ENCODE peak calls at places on chromosomes 3 and 15, in six cellular contexts. W is HepG2, U is K562, H is GM12878, V is H1, P is GM12892. Z is an unnamed sample.

GRCh38 chr15:37789392-37789776 is 145.1 kb upstream of the TMCO5A start:
- DNase-seq in W (no peak), U (no peak), H (no peak), V (no peak), P (no peak), Z (no peak)

GRCh38 chr3:163785693-163786092 is 1292.6 kb downstream of the SI start:
- DNase-seq in W (no peak), U (no peak), H (no peak), V (peak), P (no peak), Z (no peak)

GRCh38 chr3:119318871-119319270 is 24.7 kb downstream of the ARHGAP31 start:
- DNase-seq in W (no peak), U (no peak), H (no peak), V (no peak), P (no peak), Z (no peak)

GRCh38 chr3:29152379-29152778 is 128.5 kb upstream of the RBMS3 start:
- DNase-seq in W (no peak), U (no peak), H (no peak), V (no peak), P (no peak), Z (no peak)

GRCh38 chr3:184466413-184466960 is 86.6 kb downstream of the CHRD start:
- DNase-seq in W (no peak), U (no peak), H (no peak), V (no peak), P (no peak), Z (no peak)

GRCh38 chr3:51311055-51311454 is 74.0 kb upstream of the MANF start:
- DNase-seq in W (peak), U (peak), H (no peak), V (no peak), P (peak), Z (peak)

GRCh38 chr3:24829011-24829581 is 334.4 kb upstream of the THRB start:
- DNase-seq in W (no peak), U (peak), H (no peak), V (peak), P (no peak), Z (no peak)

GRCh38 chr3:120506828-120507774 is 56.3 kb upstream of the FSTL1 start:
- DNase-seq in W (peak), U (peak), H (no peak), V (peak), P (no peak), Z (peak)

GRCh38 chr3:104856743-104857142 is 510.0 kb upstream of the ALCAM start:
- DNase-seq in W (no peak), U (no peak), H (no peak), V (no peak), P (no peak), Z (no peak)

GRCh38 chr15:71781179-71781964 is 29.0 kb upstream of the NR2E3 start:
- DNase-seq in W (no peak), U (no peak), H (peak), V (no peak), P (no peak), Z (no peak)

GRCh38 chr15:91853968-91854943 is 748 bp downstream of the SLCO3A1 start:
- DNase-seq in W (no peak), U (no peak), H (no peak), V (peak), P (no peak), Z (no peak)

GRCh38 chr15:43877371-43877770 is 50.6 kb downstream of the WDR76 start:
- DNase-seq in W (peak), U (no peak), H (no peak), V (no peak), P (no peak), Z (no peak)

GRCh38 chr15:81511160-81511559 is 137.1 kb upstream of the TMC3 start:
- DNase-seq in W (no peak), U (no peak), H (no peak), V (no peak), P (no peak), Z (no peak)

GRCh38 chr15:95295905-95296618 is 1034.4 kb upstream of the NR2F2 start:
- DNase-seq in W (no peak), U (no peak), H (no peak), V (no peak), P (no peak), Z (no peak)

GRCh38 chr3:114418724-114419543 is 125.1 kb downstream of the TIGIT start:
- DNase-seq in W (peak), U (peak), H (no peak), V (no peak), P (no peak), Z (no peak)

GRCh38 chr3:99678023-99678422 is 39.6 kb downstream of the COL8A1 start:
- DNase-seq in W (no peak), U (no peak), H (no peak), V (no peak), P (no peak), Z (no peak)

GRCh38 chr15:95698971-95699370 is 631.5 kb upstream of the NR2F2 start:
- DNase-seq in W (no peak), U (no peak), H (no peak), V (no peak), P (no peak), Z (no peak)

GRCh38 chr3:105781871-105782270 is 86.9 kb downstream of the CBLB start:
- DNase-seq in W (no peak), U (no peak), H (no peak), V (no peak), P (no peak), Z (no peak)

GRCh38 chr15:62889734-62890505 is 152.6 kb upstream of the TPM1 start:
- DNase-seq in W (no peak), U (no peak), H (no peak), V (no peak), P (no peak), Z (no peak)

GRCh38 chr15:89828324-89829145 is 13.9 kb upstream of the ANPEP start:
- DNase-seq in W (no peak), U (no peak), H (no peak), V (no peak), P (no peak), Z (no peak)

GRCh38 chr15:39301589-39301999 is 279.3 kb upstream of the THBS1 start:
- DNase-seq in W (no peak), U (no peak), H (no peak), V (no peak), P (no peak), Z (no peak)

GRCh38 chr3:29099296-29099695 is 181.6 kb upstream of the RBMS3 start:
- DNase-seq in W (no peak), U (no peak), H (no peak), V (no peak), P (no peak), Z (no peak)

GRCh38 chr3:185071401-185071800 is 81.5 kb downstream of the C3orf70 start:
- DNase-seq in W (no peak), U (no peak), H (no peak), V (peak), P (no peak), Z (no peak)

GRCh38 chr3:188267790-188268333 is 113.9 kb downstream of the LPP start:
- DNase-seq in W (no peak), U (no peak), H (no peak), V (no peak), P (no peak), Z (no peak)

GRCh38 chr15:31307270-31308184 is 19.1 kb upstream of the KLF13 start:
- DNase-seq in W (no peak), U (no peak), H (no peak), V (peak), P (no peak), Z (no peak)

GRCh38 chr3:139318431-139318816 is 25.4 kb upstream of the MRPS22 start:
- DNase-seq in W (no peak), U (no peak), H (no peak), V (no peak), P (no peak), Z (no peak)
- TF ChIP-seq POLR2AphosphoS5 in W (no peak), U (no peak), H (no peak), V (no peak), P (no peak), Z (no peak)

DNA sequence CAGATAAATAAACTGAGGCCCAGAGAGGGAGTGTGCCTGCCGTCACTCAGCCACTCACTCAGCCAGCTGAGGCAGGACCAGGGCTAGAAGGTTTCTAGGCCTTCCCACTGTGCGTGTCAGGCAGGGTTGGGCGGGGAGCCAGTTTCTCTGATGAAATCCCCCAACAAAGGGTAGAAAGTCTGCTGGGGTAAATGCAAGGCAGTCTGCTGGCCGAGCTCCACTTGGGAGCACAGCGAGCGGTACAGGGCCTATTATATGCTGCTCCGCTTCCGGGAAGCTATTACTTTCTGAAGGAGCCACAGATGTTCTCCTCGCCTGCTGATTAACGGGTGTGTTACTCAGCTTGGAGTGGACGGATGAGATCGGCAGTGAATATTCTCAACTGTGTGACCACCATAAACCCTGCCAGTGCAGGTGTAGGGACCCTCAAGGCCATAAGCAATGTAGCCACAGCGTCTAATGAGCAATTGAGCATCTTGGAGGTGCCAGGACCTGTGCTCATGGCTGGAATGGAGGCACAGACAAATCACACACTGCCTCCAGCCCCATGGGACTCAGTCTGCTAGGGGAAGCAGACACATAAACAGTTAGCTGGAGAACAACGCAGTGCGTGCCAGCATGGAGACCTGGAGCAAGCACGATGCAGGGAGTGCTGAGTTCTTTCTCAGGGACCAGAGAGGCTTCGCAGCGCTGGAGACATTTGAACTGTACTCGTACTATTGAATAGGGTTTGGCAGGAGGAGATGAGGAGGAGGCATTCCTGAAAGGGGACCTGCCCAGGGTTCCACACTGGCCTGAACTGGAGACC is 42.1 kb downstream of the CORO2B start:
- DNase-seq in W (no peak), U (no peak), H (no peak), V (no peak), P (no peak), Z (no peak)
- TF ChIP-seq POLR2A in W (no peak), U (no peak), H (no peak), V (no peak), P (no peak), Z (no peak)

GRCh38 chr3:16943857-16944256 is 59.1 kb downstream of the PLCL2 start:
- DNase-seq in W (no peak), U (no peak), H (no peak), V (no peak), P (no peak), Z (no peak)

GRCh38 chr3:16937421-16937820 is 52.7 kb downstream of the PLCL2 start:
- DNase-seq in W (no peak), U (no peak), H (no peak), V (no peak), P (no peak), Z (no peak)

GRCh38 chr3:16945330-16945729 is 60.6 kb downstream of the PLCL2 start:
- DNase-seq in W (no peak), U (no peak), H (no peak), V (no peak), P (no peak), Z (no peak)

GRCh38 chr3:16940769-16941683 is 56.3 kb downstream of the PLCL2 start:
- DNase-seq in W (no peak), U (no peak), H (no peak), V (no peak), P (no peak), Z (no peak)

GRCh38 chr3:16942955-16943354 is 58.2 kb downstream of the PLCL2 start:
- DNase-seq in W (no peak), U (no peak), H (no peak), V (no peak), P (no peak), Z (no peak)
- TF ChIP-seq TAF1 in W (no peak), U (no peak), H (no peak), V (no peak), P (no peak), Z (no peak)

DNA sequence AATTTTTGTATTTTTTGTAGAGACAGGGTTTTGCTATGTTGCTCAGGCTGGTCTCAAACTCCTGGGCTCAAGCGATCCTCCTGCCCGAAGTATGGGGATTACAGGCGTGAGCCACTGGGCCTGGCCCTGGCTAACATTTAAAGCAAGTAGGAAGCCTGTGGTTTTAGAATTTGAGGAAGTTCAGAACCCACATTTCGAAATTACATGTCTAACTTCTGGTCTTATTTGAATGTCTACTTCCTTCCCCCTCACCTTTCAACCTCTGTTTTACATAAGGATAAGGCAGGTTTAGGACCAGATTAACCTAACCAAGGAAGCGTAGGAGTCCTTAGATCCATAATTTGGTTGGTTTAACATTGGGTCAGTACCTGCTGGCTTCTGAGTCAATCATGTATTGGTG is 120.5 kb upstream of the PROK2 start:
- DNase-seq in W (no peak), U (no peak), H (peak), V (no peak), P (peak), Z (peak)
- TF ChIP-seq POLR2AphosphoS5 in W (no peak), U (no peak), H (no peak), V (no peak), P (no peak), Z (no peak)

GRCh38 chr3:49119439-49119838 is 1.2 kb downstream of the USP19 start:
- DNase-seq in W (no peak), U (no peak), H (no peak), V (no peak), P (no peak), Z (no peak)
- TF ChIP-seq POLR2A in W (no peak), U (no peak), H (no peak), V (no peak), P (no peak), Z (no peak)

GRCh38 chr15:92934706-92935105 is 34.6 kb downstream of the CHD2 start:
- DNase-seq in W (no peak), U (no peak), H (no peak), V (no peak), P (no peak), Z (no peak)

GRCh38 chr15:92936138-92936537 is 36.0 kb downstream of the CHD2 start:
- DNase-seq in W (no peak), U (no peak), H (no peak), V (no peak), P (no peak), Z (no peak)

GRCh38 chr15:92938387-92938786 is 38.3 kb downstream of the CHD2 start:
- DNase-seq in W (no peak), U (no peak), H (no peak), V (no peak), P (no peak), Z (no peak)

GRCh38 chr15:92937880-92938279 is 37.8 kb downstream of the CHD2 start:
- DNase-seq in W (no peak), U (no peak), H (no peak), V (no peak), P (no peak), Z (no peak)

DNA sequence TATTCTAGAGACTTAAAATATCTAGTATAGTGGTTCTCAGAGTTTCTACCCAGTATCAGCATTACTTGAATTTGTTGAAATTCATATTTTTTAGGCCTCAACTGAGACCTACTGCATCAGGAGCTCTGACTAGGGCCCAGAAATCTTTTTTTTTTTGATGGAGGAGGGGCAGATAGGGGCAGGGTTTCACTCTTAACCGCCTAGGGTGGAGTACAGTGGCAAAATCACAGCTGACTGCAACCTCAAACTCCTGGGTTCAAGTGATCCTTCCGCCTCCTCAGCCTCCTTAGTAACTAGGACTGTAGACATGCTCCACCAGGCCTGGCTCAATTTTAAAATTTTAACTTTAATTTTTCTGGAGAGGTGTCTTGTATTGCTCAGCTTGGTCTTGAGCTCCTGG is 36.6 kb downstream of the CHD2 start:
- DNase-seq in W (no peak), U (no peak), H (no peak), V (no peak), P (no peak), Z (no peak)
- TF ChIP-seq TAF1 in W (no peak), U (no peak), H (no peak), V (no peak), P (no peak), Z (no peak)

DNA sequence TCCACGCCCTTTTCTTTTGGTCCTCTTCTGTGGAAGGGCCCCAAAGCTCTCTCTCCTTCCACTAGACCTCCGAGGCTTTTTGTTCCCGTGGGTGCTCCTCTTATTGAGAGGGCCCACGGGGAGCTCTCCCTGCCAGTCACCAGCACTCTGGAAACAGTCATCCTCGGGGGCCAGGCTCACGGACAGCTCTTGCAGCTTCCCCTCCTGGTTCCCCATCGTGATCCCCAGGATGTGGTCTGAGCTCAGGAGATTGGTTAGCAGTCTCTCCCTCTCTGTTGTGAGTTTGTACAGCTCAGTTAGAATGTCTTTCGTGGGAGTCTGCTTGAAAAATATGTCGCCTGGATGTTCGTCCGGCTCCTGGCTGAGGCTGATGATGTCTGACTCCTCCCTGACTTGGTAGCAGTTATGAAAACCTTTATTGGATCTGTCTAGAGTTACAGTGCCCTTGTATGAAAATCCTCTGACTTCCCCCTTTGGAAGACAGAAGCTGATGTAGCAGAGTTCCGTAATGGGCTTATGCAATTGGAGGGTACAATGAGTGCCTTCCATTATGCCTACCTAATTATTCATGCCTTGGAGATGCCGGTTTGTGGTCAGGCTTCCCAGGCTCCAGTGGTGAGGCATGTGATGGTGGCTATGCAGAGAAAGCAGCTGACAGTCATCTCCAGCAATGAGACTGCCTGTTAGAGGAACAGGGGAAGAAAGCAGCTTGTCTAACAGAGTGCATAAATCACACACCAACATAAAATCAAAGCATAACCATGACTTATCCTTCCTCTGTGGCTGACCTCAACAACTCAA is 39.9 kb downstream of the FMN1 start:
- DNase-seq in W (no peak), U (no peak), H (no peak), V (no peak), P (no peak), Z (no peak)
- TF ChIP-seq POLR2AphosphoS5 in W (no peak), U (no peak), H (no peak), V (no peak), P (no peak), Z (no peak)

DNA sequence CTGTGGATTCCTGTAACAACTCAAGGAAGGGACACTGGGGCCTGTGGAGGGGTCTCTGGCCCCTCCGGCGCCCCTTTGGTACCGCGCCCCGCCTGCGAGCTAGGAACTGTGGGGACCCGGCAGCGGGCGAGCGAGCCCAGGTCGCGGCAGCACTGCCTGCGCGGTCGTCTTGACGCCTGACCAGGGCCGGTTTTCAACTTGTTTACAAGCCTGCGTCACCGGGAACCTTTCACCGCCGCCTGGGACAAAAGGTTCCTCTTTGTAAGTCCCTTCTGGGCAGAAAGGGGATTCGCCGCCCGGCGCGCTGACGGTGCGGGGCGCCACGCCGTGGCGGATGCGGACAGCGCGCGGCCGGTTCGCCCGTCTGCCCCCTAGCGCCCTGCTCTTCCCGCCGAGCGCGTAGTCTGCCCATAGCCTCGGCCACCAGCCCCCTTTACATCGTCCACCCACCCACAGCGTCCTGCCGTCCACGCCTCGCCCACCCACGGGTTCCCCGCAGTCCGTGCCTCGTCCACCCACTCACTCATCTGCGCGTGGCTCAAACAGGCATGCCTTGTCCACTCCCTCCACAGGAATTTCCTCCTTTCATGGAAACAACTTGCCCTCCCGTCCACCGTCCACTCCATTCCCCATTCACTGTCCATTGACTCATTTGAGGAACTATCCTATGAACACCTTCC is 5.5 kb upstream of the CFAP100 start:
- DNase-seq in W (peak), U (peak), H (no peak), V (peak), P (peak), Z (peak)
- TF ChIP-seq POLR2A in W (no peak), U (no peak), H (no peak), V (peak), P (no peak), Z (no peak)

GRCh38 chr3:9347887-9348286 is 15.0 kb upstream of the THUMPD3 start:
- DNase-seq in W (no peak), U (no peak), H (no peak), V (no peak), P (no peak), Z (no peak)
- TF ChIP-seq TAF1 in W (no peak), U (no peak), H (no peak), V (no peak), P (no peak), Z (no peak)